ENCODE peak calls at places on chromosomes 16 and 17, in seven cellular contexts. D, A, I, B, P, Z and W are unnamed samples.

GRCh38 chr16:14302031-14302398 is 230.9 kb downstream of the MRTFB start:
- DNase-seq in D (peak), A (peak), I (no peak), B (peak), P (peak), Z (peak), W (peak)

GRCh38 chr16:15427648-15428239 is 6.6 kb upstream of the BMERB1 start:
- DNase-seq in D (peak), A (peak), I (peak), B (peak), P (peak), Z (peak), W (peak)

GRCh38 chr16:77945126-77945525 is 77.2 kb upstream of the CLEC3A start:
- DNase-seq in D (no peak), A (peak), I (no peak), B (no peak), P (no peak), Z (no peak), W (no peak)

GRCh38 chr16:68116256-68116853 is 31.2 kb downstream of the NFATC3 start:
- DNase-seq in D (no peak), A (peak), I (no peak), B (peak), P (no peak), Z (no peak), W (no peak)

GRCh38 chr17:64230551-64231408 is 32.3 kb downstream of the TEX2 start:
- DNase-seq in D (no peak), A (peak), I (no peak), B (peak), P (no peak), Z (peak), W (peak)

GRCh38 chr17:41648411-41649195 is 24.2 kb upstream of the KRT17 start:
- DNase-seq in D (peak), A (peak), I (peak), B (peak), P (peak), Z (peak), W (peak)

GRCh38 chr16:85206472-85207356 is 94.4 kb upstream of the CIBAR2 start:
- DNase-seq in D (peak), A (peak), I (peak), B (peak), P (peak), Z (peak), W (no peak)

GRCh38 chr17:79914813-79915740 is 75.8 kb upstream of the CBX4 start:
- DNase-seq in D (peak), A (no peak), I (no peak), B (no peak), P (no peak), Z (no peak), W (no peak)

GRCh38 chr16:89095401-89095974 is 1.8 kb downstream of the ACSF3 start:
- DNase-seq in D (peak), A (no peak), I (no peak), B (no peak), P (no peak), Z (no peak), W (no peak)

GRCh38 chr17:1186214-1186820 is 6.5 kb upstream of the ABR start:
- DNase-seq in D (no peak), A (peak), I (no peak), B (no peak), P (no peak), Z (no peak), W (no peak)

GRCh38 chr16:88473666-88474534 is 20.8 kb downstream of the ZFPM1 start:
- DNase-seq in D (no peak), A (peak), I (no peak), B (no peak), P (no peak), Z (peak), W (no peak)

GRCh38 chr16:74305286-74305685 is 8.7 kb downstream of the PSMD7 start:
- DNase-seq in D (no peak), A (no peak), I (no peak), B (no peak), P (no peak), Z (no peak), W (no peak)

GRCh38 chr16:74302341-74302740 is 5.7 kb downstream of the PSMD7 start:
- DNase-seq in D (no peak), A (no peak), I (no peak), B (no peak), P (no peak), Z (no peak), W (no peak)

GRCh38 chr16:74305978-74306784 is 9.6 kb downstream of the PSMD7 start:
- DNase-seq in D (no peak), A (no peak), I (no peak), B (no peak), P (no peak), Z (no peak), W (no peak)

GRCh38 chr16:74304835-74305176 is 8.2 kb downstream of the PSMD7 start:
- DNase-seq in D (no peak), A (no peak), I (no peak), B (no peak), P (no peak), Z (no peak), W (no peak)

DNA sequence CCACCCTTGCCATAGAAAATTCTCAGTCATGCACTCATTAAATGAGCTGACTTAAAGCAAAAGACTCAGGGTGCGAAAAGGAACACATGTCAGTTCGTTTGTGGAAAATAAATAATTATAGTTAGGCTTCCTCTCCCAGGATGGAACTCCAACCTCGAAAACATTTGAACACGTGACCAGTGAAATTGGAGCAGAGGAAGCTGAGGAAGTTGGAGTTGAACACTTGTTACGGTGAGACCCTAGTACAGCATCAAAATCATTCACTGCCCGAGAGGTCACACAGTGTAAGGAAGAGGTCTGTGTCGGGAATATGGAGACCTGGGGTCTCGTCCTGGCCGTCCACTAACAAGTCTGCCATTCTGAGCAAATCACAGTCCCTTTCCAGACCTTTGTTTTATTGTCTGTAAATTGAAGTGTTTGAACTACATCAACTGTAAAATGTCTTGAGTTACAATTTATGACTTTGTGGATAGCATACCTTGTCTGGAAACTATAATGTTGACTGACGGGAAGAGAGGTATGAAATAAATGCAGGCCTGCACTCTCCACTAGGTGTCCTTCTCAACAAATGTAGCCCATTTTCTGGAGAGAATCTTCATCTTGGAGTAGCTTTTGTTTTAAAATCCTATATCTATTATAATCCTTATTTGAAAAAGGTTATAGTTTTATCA is 7.7 kb downstream of the PSMD7 start:
- DNase-seq in D (no peak), A (no peak), I (no peak), B (no peak), P (no peak), Z (no peak), W (no peak)
- TF ChIP-seq CTCF in D (no peak), A (peak), I (peak), B (peak), P (peak), Z (no peak), W (peak)

GRCh38 chr16:81403601-81404391 is 40.8 kb upstream of the CMIP start:
- DNase-seq in D (peak), A (peak), I (peak), B (peak), P (peak), Z (peak), W (peak)
- H3K4me3 ChIP-seq in D (no peak), A (no peak), I (peak), B (no peak), P (no peak), Z (no peak), W (peak)

DNA sequence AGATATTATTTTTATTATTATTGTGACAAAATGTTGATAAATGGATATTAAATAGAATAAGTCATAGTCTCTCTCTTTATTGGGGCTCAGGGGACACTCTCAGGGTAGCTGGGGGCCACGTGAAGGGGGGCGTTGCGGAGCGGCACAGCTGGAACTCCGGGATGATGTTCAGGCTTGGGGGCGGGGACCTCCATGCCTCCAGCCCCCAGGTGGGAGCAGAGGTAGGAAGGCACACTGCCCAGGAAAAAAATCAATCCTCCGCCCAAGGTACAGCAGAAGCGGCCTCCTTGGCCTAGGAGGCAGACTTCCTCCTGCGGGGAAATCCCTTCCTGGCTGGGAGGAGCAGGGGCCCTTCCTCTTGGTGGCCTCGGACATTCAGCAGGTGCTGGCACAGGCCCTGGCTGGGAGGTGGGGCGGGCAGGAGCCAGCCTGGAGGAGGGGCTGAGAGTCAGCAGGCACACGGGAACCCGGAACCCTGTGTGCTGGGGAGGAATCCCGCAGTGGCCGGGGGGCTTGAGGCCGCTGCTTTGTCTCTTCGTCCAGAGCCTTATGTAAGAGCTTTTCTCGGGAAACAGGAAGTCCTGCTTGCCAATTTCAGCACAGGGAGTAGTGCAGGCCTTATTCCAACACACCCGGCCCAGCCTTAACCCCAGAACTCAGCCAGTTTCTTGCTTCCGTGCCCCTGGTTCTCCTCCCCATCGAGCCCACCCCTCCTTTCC is 566 bp upstream of the TNFSF13 start:
- DNase-seq in D (peak), A (peak), I (peak), B (peak), P (peak), Z (peak), W (peak)
- H3K27ac ChIP-seq in D (peak), A (peak), I (peak), B (peak), P (peak), Z (peak), W (no peak)

DNA sequence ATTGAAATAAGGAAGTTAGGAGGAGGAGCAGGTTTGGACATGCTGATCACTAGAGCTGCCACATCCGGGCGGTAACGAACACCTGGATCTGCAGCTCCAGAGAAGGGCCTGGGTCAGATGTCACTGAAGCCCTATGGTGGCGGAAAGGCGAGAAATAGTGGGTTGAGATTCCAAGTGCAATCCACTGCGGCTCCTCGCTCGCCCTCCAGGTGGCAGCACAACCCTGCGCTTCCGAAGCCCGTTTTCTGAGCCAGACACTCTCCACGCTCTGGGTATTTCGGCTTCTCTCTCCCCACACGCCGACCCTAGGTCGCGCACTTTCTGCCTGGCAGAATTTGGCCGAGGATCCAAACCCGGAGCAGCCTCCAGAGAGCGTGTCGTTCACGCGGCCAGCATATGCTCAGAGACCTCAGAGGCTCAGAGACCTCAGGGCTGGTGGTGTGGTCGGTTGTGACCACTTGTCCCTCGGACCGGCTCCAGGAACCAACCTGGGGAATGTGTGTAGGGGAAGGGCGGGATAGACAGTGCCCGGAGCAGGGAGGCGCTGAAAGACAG is 922 bp upstream of the SLC2A4 start:
- DNase-seq in D (peak), A (peak), I (peak), B (peak), P (peak), Z (peak), W (peak)
- TF ChIP-seq CTCF in D (peak), A (peak), I (peak), B (peak), P (peak), Z (peak), W (peak)

DNA sequence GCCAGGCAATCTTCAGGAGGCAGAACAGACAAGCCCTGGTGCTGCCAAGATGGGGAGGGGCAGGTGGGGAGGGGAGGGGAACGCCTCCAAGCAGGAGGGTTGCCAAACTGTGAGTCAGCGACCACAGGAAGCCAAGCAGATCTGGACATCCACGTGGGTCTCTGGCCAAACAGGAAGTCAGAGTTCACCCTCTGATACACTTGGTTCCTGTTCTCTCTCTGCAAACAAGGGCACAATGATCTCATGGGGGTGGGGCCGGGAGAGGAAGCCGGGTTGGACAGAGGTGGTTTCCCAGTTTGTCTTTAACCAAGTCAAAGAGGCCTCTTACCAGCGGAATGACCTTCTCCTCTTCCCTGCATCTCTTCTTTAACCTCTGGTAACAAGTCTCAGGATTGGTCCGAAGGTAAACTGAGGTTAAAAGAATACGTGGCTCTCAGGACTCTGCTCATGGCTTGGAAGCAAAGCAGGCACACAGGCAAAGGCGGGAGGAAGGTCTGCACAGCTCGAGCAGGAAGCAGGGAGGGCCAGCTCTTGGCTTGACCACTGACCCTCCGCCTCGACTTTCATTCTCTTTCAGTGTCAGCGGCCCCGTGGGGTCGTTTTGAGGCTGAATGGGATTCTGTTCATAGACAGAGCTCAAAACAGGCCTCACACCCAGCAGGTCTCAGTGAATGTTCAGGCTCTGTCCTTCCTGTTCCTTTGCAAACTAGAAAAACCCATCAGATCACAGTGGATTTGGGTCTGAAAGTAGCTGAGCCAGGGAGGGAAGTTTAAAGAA is 32.9 kb downstream of the TK2 start:
- DNase-seq in D (peak), A (peak), I (peak), B (peak), P (peak), Z (peak), W (no peak)
- H3K4me3 ChIP-seq in D (peak), A (no peak), I (peak), B (no peak), P (no peak), Z (peak), W (no peak)

DNA sequence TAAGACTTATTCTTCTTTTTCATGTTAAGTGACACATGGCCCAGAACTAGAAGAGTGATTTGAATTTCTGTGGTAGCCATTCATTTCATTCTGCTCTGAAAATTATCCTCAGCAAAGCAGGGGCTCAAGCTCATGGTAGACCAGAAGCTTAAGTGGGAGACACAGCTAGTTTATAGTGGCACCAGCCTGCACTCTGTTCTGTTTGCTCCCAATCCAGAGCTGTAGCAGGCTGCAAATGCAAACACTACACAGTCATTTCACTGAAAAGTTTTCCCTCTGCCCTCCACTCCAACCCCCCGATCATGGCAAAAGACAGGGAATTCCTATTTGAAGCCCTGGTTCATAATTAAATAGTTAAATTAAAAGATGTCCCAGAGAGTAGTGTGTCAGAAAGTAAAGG is 17.1 kb downstream of the MPP2 start:
- DNase-seq in D (no peak), A (no peak), I (no peak), B (no peak), P (no peak), Z (no peak), W (no peak)
- H3K27ac ChIP-seq in D (no peak), A (no peak), I (no peak), B (no peak), P (no peak), Z (no peak), W (no peak)

GRCh38 chr17:57080708-57081107 is 4.3 kb upstream of the AKAP1 start:
- DNase-seq in D (no peak), A (peak), I (no peak), B (no peak), P (no peak), Z (no peak), W (no peak)
- TF ChIP-seq CTCF in D (no peak), A (no peak), I (no peak), B (no peak), P (no peak), Z (no peak), W (no peak)

DNA sequence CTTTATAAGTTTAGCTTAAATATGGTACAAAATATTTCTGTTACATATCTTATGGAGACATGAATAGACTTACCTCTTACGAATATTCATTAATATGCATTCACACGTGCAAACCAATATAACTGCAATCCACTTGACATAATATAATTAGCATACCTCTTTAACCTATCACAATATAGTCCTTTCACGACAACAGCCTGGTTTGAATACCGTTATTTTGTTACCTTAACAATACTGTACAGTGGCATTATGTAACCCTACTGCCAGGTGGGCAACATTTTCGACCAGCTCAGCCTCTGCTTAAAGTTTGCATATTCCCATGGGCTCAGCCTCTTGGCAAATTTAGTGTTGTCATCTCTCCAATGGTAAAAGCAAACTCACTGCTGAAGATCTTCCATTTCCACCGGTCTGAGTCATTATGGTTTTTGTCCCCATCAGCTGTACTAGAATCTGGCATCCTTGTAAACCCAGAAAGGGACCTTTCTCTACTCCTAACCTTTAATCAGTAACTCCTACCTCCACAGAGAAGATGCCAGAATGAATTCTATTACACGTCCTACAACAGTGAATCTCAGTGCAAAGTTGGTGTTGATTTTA is 46.0 kb downstream of the ZNF652 start:
- DNase-seq in D (no peak), A (peak), I (no peak), B (no peak), P (no peak), Z (no peak), W (no peak)
- H3K4me3 ChIP-seq in D (no peak), A (no peak), I (no peak), B (no peak), P (no peak), Z (no peak), W (no peak)

DNA sequence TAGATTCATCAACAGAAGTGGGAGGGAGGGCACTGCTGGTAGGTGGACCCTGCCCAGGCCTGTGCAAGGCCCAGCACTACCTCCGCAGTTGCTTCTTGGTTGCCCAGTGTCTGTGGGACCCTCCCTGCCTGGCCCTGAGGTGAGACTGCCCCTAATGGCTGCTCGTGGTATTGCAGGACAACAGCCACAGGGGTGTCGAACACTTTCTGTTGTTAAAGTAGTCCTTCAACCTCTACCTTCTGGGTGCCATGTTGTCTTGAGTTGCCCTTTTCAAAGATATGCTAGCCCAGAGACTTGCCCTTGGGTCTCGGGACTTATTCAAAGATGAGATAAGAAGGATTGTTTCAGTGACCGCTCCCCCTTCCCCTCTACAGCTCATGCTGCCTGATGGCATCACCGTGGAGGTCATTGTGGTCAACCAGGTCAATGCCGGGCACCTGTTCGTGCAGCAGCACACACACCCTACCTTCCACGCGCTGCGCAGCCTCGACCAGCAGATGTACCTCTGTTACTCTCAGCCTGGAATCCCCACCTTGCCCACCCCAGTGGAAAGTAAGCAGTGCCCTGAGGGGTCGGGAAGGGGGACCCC is 29.1 kb downstream of the AKAP1 start:
- DNase-seq in D (no peak), A (peak), I (peak), B (peak), P (peak), Z (peak), W (peak)
- H3K27ac ChIP-seq in D (no peak), A (no peak), I (no peak), B (no peak), P (no peak), Z (no peak), W (no peak)

DNA sequence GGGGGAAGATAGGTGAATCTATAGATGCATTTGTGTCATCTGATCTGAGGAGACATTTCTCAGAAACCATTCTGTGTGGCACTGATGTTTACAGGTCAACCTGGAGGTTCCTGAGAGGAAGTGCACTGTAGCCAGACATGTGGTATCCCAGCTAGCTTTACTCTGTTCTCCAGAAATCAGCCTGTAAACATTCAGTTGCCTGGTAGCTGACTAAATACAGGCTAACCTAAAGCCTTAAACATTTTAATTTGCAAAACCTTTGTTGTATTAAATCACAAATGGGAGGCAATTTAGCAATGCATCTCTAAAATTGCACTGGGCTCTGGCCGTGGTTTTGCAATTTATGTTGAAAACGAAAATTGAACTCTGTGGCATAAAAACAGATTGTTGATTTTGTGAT is 207.6 kb downstream of the FTO start:
- DNase-seq in D (no peak), A (no peak), I (no peak), B (no peak), P (no peak), Z (no peak), W (no peak)
- TF ChIP-seq CTCF in D (no peak), A (no peak), I (no peak), B (no peak), P (no peak), Z (no peak), W (no peak)